ENCODE peak calls at places on chromosomes 6 and 20, in ten cellular contexts. Y is aorta, Z is trophoblast cell, M is colonic mucosa, T is SJSA1, S is upper lobe of right lung, N is psoas muscle, I is NT2/D1, L is A549, C is astrocyte. K is an unnamed sample.

GRCh38 chr6:44496705-44497369 is 109.3 kb downstream of the CDC5L start:
- DNase-seq in I (no peak), Z (no peak), N (no peak), Y (no peak), C (no peak), M (no peak), L (no peak), S (no peak), T (peak; percentile 17), K (no peak)

GRCh38 chr20:33999025-33999629 is 5.4 kb downstream of the RALY start:
- DNase-seq in M (no peak), Y (no peak), N (no peak), T (no peak), L (no peak), Z (no peak), C (no peak), I (no peak), S (no peak), K (no peak)

GRCh38 chr6:32402812-32403211 is 4.2 kb downstream of the BTNL2 start:
- DNase-seq in N (no peak), Z (no peak), Y (no peak), L (no peak), I (no peak), M (no peak), C (no peak), T (no peak), S (no peak), K (no peak)

GRCh38 chr20:35776513-35777101 is 4.8 kb downstream of the PHF20 start:
- DNase-seq in T (no peak), N (peak; percentile 64), S (no peak), I (no peak), M (peak; percentile 65), Y (no peak), C (peak; percentile 33), Z (peak; percentile 64), L (peak; percentile 8), K (no peak)

GRCh38 chr20:37305839-37306238 is 16.4 kb downstream of the MANBAL start:
- DNase-seq in I (no peak), Y (no peak), C (no peak), S (no peak), N (no peak), L (no peak), M (no peak), Z (no peak), T (no peak), K (no peak)

GRCh38 chr6:3912366-3913076 is 63.3 kb downstream of the FAM50B start:
- DNase-seq in I (no peak), C (no peak), Y (no peak), L (no peak), S (no peak), T (no peak), M (no peak), Z (no peak), N (no peak), K (no peak)

GRCh38 chr20:13382786-13383185 is 161.7 kb downstream of the ISM1 start:
- DNase-seq in C (no peak), S (no peak), L (no peak), T (no peak), M (no peak), I (no peak), N (no peak), Y (no peak), Z (no peak), K (no peak)

GRCh38 chr6:85977661-85978060 is 335.0 kb upstream of the SYNCRIP start:
- DNase-seq in N (no peak), I (no peak), L (no peak), T (no peak), M (no peak), Z (no peak), S (no peak), C (no peak), Y (no peak), K (no peak)

GRCh38 chr6:146851837-146852236 is 253.1 kb downstream of the ADGB start:
- DNase-seq in M (no peak), S (no peak), Z (no peak), L (no peak), I (no peak), Y (no peak), T (no peak), N (no peak), C (peak; percentile 98), K (no peak)

GRCh38 chr6:42970859-42971612 is 7.9 kb downstream of the PEX6 start:
- DNase-seq in C (peak; percentile 30), M (no peak), I (no peak), L (peak; percentile 13), S (no peak), T (no peak), N (no peak), Y (no peak), Z (no peak), K (no peak)

GRCh38 chr20:57513199-57513598 is 11.7 kb downstream of the CTCFL start:
- DNase-seq in S (no peak), L (no peak), C (peak; percentile 13), T (no peak), Y (no peak), Z (no peak), M (no peak), I (no peak), N (no peak), K (no peak)

GRCh38 chr6:5125152-5126006 is 40.2 kb downstream of the PPP1R3G start:
- DNase-seq in Z (peak; percentile 89), I (no peak), C (peak; percentile 56), N (no peak), Y (no peak), T (peak; percentile 55), M (no peak), L (peak; percentile 16), S (no peak), K (no peak)

GRCh38 chr6:5126214-5126613 is 41.1 kb downstream of the PPP1R3G start:
- DNase-seq in N (no peak), T (no peak), S (no peak), Y (no peak), I (no peak), C (peak; percentile 74), Z (peak; percentile 38), M (no peak), L (no peak), K (no peak)

GRCh38 chr6:5128351-5128750 is 43.2 kb downstream of the PPP1R3G start:
- DNase-seq in N (no peak), S (no peak), M (no peak), C (no peak), Y (no peak), L (no peak), T (no peak), Z (no peak), I (no peak), K (no peak)

GRCh38 chr6:5124526-5124925 is 39.4 kb downstream of the PPP1R3G start:
- DNase-seq in C (no peak), Y (no peak), Z (no peak), M (no peak), S (no peak), L (no peak), T (no peak), I (no peak), N (no peak), K (no peak)

DNA sequence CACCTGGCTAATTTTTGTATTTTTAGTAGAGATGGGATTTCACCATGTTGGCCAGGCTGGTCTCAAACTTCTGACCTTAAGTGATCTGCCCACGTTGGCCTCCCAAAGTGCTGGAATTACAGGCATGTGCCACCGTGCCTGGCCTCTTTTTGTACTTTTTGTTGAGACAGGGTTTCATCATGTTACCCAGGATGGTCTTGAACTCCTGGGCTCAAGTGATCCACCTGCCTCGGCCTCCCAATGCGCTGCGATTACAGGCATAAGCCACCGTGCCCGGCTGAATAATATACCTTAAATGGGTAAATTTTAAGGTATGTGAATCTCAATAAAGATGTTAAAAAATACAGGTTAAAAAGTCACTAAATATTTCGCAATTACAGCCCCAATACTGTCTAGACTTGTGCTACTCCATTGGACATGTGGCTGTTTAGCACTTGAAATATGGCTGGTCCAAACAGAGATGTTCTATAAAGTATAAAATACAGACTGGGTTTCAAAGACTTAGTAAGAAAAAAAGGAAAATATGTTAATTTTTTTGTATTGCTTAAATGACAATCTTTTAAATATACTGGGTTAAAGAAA is 42.1 kb downstream of the PPP1R3G start:
- DNase-seq in Z (no peak), T (no peak), Y (no peak), N (no peak), I (no peak), S (no peak), C (no peak), M (no peak), L (no peak), K (no peak)
- H3K4me1 ChIP-seq in Z (peaks cover 16% of the 10 kb centered on the region), T (peaks cover 19% of the 10 kb centered on the region), Y (no peaks in the 10 kb centered on the region), N (peaks cover under 1% of the 10 kb centered on the region), I (no peaks in the 10 kb centered on the region), S (no peaks in the 10 kb centered on the region), C (peaks cover 20% of the 10 kb centered on the region), M (no peaks in the 10 kb centered on the region), L (peaks cover 17% of the 10 kb centered on the region), K (peaks cover 42% of the 10 kb centered on the region)

DNA sequence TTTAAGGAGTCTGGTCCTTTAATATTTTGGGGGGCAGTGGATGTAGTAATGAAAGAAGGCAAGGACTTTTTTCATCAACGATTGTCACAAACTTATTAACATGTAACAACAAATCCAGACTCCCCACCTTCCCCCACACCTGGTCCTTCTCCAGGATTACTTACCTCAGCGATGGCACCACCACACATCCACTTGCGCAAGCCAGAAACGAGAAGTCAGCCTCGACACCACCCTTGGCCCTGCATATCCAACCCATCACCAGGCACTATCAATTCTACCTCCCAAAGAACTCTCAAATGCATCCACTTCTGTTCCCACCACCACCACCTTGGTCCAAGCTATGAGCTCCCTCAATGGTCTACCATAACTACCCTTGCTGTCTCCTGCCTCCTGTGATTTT is 6.6 kb downstream of the EZR start:
- DNase-seq in I (no peak), S (no peak), T (no peak), L (no peak), C (no peak), M (no peak), N (no peak), Y (no peak), Z (no peak), K (no peak)
- H3K4me1 ChIP-seq in I (peaks cover 13% of the 10 kb centered on the region), S (peaks cover 75% of the 10 kb centered on the region), T (peaks cover 29% of the 10 kb centered on the region), L (peaks cover 85% of the 10 kb centered on the region), C (peaks cover 27% of the 10 kb centered on the region), M (peaks cover 11% of the 10 kb centered on the region), N (peaks cover 19% of the 10 kb centered on the region), Y (no peaks in the 10 kb centered on the region), Z (peaks cover 7% of the 10 kb centered on the region), K (peaks cover 99% of the 10 kb centered on the region)

GRCh38 chr6:37004044-37004984 is 1.1 kb upstream of the FGD2 start:
- DNase-seq in M (no peak), N (no peak), C (no peak), Y (no peak), I (no peak), L (no peak), S (no peak), Z (no peak), T (no peak), K (no peak)
- H3K4me1 ChIP-seq in M (no peaks in the 10 kb centered on the region), N (no peaks in the 10 kb centered on the region), C (no peaks in the 10 kb centered on the region), Y (no peaks in the 10 kb centered on the region), I (no peaks in the 10 kb centered on the region), L (no peaks in the 10 kb centered on the region), S (no peaks in the 10 kb centered on the region), Z (no peaks in the 10 kb centered on the region), T (peaks cover 8% of the 10 kb centered on the region), K (peaks cover 26% of the 10 kb centered on the region)

DNA sequence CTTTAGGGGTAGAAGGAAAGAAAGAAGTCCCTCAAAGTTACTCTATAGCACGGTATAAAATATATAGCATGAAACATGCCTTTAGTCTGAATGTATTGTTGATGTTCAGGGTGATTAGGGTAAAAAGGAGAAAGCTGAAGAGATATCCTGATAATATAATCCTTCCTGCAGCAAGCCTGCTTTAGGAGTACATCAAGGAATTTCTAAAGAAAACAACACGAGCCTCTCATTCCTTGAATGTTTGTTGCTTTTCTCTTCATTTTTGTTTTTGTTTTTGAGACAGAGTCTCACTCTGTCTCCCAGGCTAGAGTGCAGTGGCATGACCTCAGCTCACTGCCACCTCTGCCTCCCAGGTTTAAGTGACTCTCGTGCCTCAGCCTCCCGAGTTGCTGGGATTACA is 79.1 kb downstream of the CD164 start:
- DNase-seq in L (no peak), Z (peak; percentile 25), I (no peak), Y (no peak), S (no peak), C (no peak), M (no peak), T (no peak), N (no peak), K (no peak)
- H3K4me1 ChIP-seq in L (no peaks in the 10 kb centered on the region), Z (peaks cover 8% of the 10 kb centered on the region), I (peaks cover 2% of the 10 kb centered on the region), Y (peaks cover 2% of the 10 kb centered on the region), S (peaks cover 7% of the 10 kb centered on the region), C (no peaks in the 10 kb centered on the region), M (peaks cover 5% of the 10 kb centered on the region), T (peaks cover 11% of the 10 kb centered on the region), N (peaks cover 39% of the 10 kb centered on the region), K (peaks cover 21% of the 10 kb centered on the region)